ENCODE peak calls at places on chromosomes 6 and 20, in four cellular contexts. L is sigmoid colon, I is HepG2, N is pancreas. Q is an unnamed sample. For H3K9me3, the result is how much of the 10 kb centered on the place peaks cover.

GRCh38 chr20:33578510-33578909 is 83.6 kb upstream of the C20orf144 start:
- DNase-seq in L (no peak), I (no peak), N (no peak), Q (no peak)

GRCh38 chr20:62906647-62907375 is 19.5 kb downstream of the DIDO1 start:
- DNase-seq in L (no peak), N (no peak), I (no peak), Q (no peak)

GRCh38 chr20:48733296-48733790 is 94.5 kb downstream of the PREX1 start:
- DNase-seq in L (no peak), I (no peak), N (no peak), Q (no peak)

GRCh38 chr20:63945921-63946920 is 10.0 kb downstream of the UCKL1 start:
- DNase-seq in I (no peak), N (no peak), L (peak), Q (no peak)

GRCh38 chr6:127120109-127120786 is 1.8 kb downstream of the RSPO3 start:
- DNase-seq in N (no peak), L (peak), I (no peak), Q (no peak)

GRCh38 chr20:1224205-1224604 is 1.6 kb upstream of the RAD21L1 start:
- DNase-seq in N (no peak), I (no peak), L (no peak), Q (no peak)

GRCh38 chr20:8518878-8519277 is 386.8 kb downstream of the PLCB1 start:
- DNase-seq in I (no peak), N (no peak), L (no peak), Q (no peak)

GRCh38 chr6:154995241-154996162 is at the start of gene TIAM2:
- DNase-seq in N (no peak), L (no peak), I (no peak), Q (no peak)

GRCh38 chr20:43751167-43752050 is 24.6 kb upstream of the GTSF1L start:
- DNase-seq in L (no peak), I (no peak), N (no peak), Q (no peak)

GRCh38 chr6:75922226-75922625 is 150.2 kb downstream of the IMPG1 start:
- DNase-seq in N (no peak), L (no peak), I (no peak), Q (no peak)

GRCh38 chr6:37082390-37082789 is 76.9 kb downstream of the FGD2 start:
- DNase-seq in N (no peak), L (no peak), I (no peak), Q (no peak)

GRCh38 chr20:32304121-32304520 is 26.7 kb downstream of the KIF3B start:
- DNase-seq in N (no peak), L (no peak), I (no peak), Q (no peak)

GRCh38 chr6:159988983-159989454 is 20.1 kb downstream of the IGF2R start:
- DNase-seq in I (no peak), N (no peak), L (no peak), Q (no peak)

DNA sequence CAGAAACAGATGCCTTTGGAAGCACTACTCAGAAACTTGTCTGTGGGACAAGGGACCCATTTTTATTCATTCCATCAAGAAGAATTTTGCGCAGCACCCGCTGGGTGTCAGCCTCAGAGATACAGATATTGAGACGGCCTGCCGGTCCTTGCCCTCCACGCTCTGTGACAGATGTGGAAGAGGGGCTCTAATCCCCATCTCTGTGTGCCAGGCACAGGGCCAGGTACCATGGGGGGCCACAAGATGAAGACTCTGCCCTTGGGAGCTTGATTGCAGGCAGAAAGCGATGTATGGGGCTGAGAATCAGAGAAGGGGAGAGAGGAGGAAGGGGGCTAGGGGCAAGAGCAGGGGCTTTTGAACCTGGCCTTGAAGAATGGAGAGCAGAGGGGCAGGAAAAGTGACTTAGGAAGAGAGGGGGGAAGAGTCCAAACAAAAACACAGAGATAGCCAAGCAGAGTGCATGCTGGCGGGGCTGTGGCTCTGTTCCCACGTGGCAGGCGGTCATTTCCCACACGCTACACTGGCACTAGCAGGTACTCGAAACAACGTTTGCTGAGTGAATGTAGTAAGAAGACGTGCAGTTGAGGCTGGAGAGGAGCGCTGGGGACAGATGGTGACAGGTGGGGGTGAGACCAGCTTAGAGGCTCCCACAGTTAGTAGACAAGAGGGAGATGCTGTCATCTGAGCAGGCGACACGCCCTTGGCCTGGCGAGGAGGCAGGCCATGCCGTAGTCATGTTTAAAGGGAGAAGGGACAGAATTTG is 170.3 kb upstream of the SNX9 start:
- DNase-seq in N (peak), L (peak), I (no peak), Q (no peak)
- H3K9me3 ChIP-seq in N (under half), L (under half), I (under half), Q (under half)

DNA sequence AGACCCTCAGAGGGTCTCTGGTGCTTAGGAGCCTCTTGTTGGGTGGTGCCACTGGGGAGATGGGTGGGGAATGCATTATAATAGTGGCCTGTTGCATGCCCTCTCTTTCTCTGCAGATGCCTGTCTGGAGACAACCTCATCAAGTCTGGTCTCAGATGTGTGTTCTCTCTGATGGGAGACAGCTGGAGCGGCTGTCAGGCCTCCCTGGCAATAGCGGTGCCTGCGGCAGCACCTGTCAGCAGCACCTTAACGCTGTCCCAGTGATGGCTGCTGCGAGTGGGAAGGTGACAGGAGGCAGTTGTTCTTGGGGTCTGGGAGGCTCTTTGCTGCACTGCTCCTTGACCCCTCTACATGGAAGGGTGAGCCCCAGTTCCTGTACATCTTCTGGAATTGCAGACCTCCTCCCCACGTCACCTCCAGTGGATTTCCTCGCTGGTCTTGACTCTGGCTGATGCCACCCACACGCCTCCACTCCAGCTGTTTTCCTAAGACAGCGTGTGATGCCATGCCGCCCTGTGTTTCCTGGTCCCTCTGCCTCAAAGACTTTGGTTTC is 63.3 kb upstream of the BLCAP start:
- DNase-seq in I (no peak), L (no peak), N (no peak), Q (no peak)
- TF ChIP-seq CTCF in I (no peak), L (no peak), N (no peak), Q (no peak)

GRCh38 chr6:169958510-169958909 is 207.1 kb downstream of the ERMARD start:
- DNase-seq in L (no peak), N (peak), I (no peak), Q (no peak)

GRCh38 chr6:169960531-169960890 is 209.1 kb downstream of the ERMARD start:
- DNase-seq in L (peak), I (no peak), N (peak), Q (no peak)

GRCh38 chr6:169960891-169961611 is 209.6 kb downstream of the ERMARD start:
- DNase-seq in I (no peak), L (peak), N (peak), Q (no peak)

GRCh38 chr6:169960003-169960344 is 208.6 kb downstream of the ERMARD start:
- DNase-seq in I (no peak), L (no peak), N (no peak), Q (no peak)

GRCh38 chr6:169959129-169960002 is 207.9 kb downstream of the ERMARD start:
- DNase-seq in I (no peak), N (peak), L (peak), Q (peak)
- H3K9me3 ChIP-seq in I (under half), N (under half), L (under half), Q (under half)

GRCh38 chr6:103672169-103672568 is 1187.5 kb downstream of the HACE1 start:
- DNase-seq in I (no peak), L (no peak), N (no peak), Q (no peak)
- TF ChIP-seq CTCF in I (no peak), L (no peak), N (no peak), Q (no peak)

DNA sequence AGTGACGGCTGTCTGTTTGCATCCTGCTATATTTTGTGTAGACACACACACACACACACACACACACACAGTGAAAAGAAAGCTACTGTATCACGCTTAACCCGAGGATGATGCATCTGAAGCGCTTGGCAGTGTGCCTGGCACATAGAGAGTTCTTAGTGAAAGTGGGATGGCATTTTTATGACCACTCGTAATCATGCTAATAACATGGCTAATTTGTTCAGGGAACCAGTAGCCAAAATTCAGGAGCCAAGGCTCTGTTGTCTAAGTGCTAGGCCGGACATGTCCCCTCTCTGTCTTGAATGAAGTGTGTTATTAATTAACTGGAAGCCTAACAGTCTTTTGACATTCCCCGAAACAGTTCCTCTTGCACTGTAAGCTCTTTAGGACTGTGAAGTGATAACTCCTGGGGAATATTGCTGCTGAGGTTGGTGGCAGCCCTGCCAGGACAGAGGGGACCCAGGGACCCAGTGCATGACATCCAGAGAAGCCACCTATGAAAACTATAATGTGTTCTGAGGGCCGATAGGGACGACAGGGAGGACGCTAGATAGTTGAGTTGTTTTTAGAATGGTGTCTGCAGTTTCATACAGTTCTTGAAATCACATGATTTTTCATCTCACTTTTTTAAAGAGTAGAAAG is 45.0 kb upstream of the IRF4 start:
- DNase-seq in L (peak), N (no peak), I (no peak), Q (no peak)
- H3K9me3 ChIP-seq in L (under half), N (under half), I (under half), Q (under half)

DNA sequence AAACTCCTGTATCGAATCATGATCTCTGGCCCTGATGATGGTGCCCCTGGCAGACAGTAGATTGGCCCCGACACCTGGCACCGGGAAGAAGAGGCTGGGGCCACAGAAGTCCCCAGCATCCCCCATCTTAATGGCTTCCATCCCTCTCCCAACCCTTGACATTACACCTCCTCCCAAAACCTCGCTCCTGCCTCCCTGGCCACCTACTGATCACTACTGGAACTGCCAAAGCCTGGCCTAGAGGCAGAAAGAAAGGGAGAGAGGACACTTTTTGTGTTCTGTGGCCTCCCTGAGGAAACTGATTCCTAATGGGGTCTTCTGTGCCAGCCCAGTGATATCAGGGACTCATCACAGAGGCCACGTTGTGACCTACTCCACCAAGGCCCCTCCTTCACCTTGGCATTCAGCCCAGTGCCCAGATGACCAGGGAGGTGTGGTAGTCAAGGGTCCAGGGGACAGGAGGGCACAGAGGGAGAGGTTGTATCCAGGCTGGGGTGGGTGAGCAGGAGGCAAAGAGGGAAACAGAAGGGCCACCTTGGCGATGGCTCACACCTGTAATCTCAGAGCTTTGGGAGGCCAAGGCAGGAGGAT is 6.1 kb downstream of the C20orf173 start:
- DNase-seq in N (no peak), L (no peak), I (peak), Q (no peak)
- TF ChIP-seq CTCF in N (peak), L (no peak), I (peak), Q (no peak)

GRCh38 chr6:167299641-167300308 is 8.7 kb downstream of the UNC93A start:
- DNase-seq in I (no peak), N (no peak), L (no peak), Q (no peak)
- H3K9me3 ChIP-seq in I (under half), N (under half), L (under half), Q (under half)

GRCh38 chr6:57040011-57040410 is 6.5 kb upstream of the KIAA1586 start:
- DNase-seq in I (no peak), N (no peak), L (no peak), Q (no peak)
- TF ChIP-seq CTCF in I (peak), N (no peak), L (no peak), Q (no peak)

GRCh38 chr6:150841189-150841588 is 24.3 kb upstream of the MTHFD1L start:
- DNase-seq in L (no peak), N (no peak), I (no peak), Q (no peak)

GRCh38 chr6:150848400-150848799 is 17.1 kb upstream of the MTHFD1L start:
- DNase-seq in N (no peak), I (no peak), L (no peak), Q (no peak)

GRCh38 chr6:150844371-150844770 is 21.1 kb upstream of the MTHFD1L start:
- DNase-seq in I (no peak), N (no peak), L (no peak), Q (no peak)

GRCh38 chr6:150841697-150842096 is 23.8 kb upstream of the MTHFD1L start:
- DNase-seq in L (no peak), N (no peak), I (no peak), Q (no peak)

GRCh38 chr6:150846641-150847040 is 18.9 kb upstream of the MTHFD1L start:
- DNase-seq in I (no peak), L (no peak), N (no peak), Q (no peak)
- H3K9me3 ChIP-seq in I (under half), L (under half), N (under half), Q (under half)